ENCODE peak calls at places on chromosomes 13 and 19, in five cellular contexts. F is heart left ventricle, H is cardiac muscle cell, P is stomach, O is mucosa of descending colon. W is an unnamed sample. For H3K4me1, the result is how much of the 10 kb centered on the place peaks cover.

GRCh38 chr19:15631817-15632216 is 8.9 kb upstream of the CYP4F3 start:
- DNase-seq in P (no peak), F (no peak), O (peak), H (no peak), W (no peak)

GRCh38 chr19:16015805-16016173 is 60.5 kb upstream of the TPM4 start:
- DNase-seq in H (no peak), P (no peak), O (no peak), F (no peak), W (no peak)

GRCh38 chr13:62209539-62209938 is 793.9 kb upstream of the PCDH20 start:
- DNase-seq in O (no peak), H (no peak), F (no peak), P (no peak), W (no peak)

GRCh38 chr13:27076411-27076810 is 95.2 kb downstream of the USP12 start:
- DNase-seq in F (no peak), H (no peak), O (no peak), P (no peak), W (no peak)

GRCh38 chr19:38975861-38976271 is 324 bp upstream of the FBXO17 start:
- DNase-seq in F (peak), O (no peak), P (no peak), H (no peak), W (no peak)

GRCh38 chr19:4692275-4693077 is 22.3 kb upstream of the MYDGF start:
- DNase-seq in O (no peak), P (no peak), H (no peak), F (no peak), W (no peak)

GRCh38 chr19:49570997-49571676 is 9.2 kb downstream of the NOSIP start:
- DNase-seq in H (peak), F (no peak), P (peak), O (peak), W (no peak)

GRCh38 chr13:47798906-47799305 is 202.2 kb downstream of the SUCLA2 start:
- DNase-seq in P (no peak), O (no peak), F (no peak), H (peak), W (no peak)

GRCh38 chr19:8387688-8388611 is 2.2 kb upstream of the RAB11B start:
- DNase-seq in F (no peak), H (no peak), O (no peak), P (no peak), W (no peak)

GRCh38 chr19:49570138-49570856 is 10.1 kb downstream of the NOSIP start:
- DNase-seq in H (peak), P (peak), F (peak), O (peak), W (no peak)

GRCh38 chr19:18266863-18267686 is 7.2 kb downstream of the IQCN start:
- DNase-seq in F (no peak), O (no peak), P (no peak), H (no peak), W (no peak)

GRCh38 chr19:48945415-48945814 is 9.3 kb upstream of the BAX start:
- DNase-seq in P (no peak), O (no peak), H (no peak), F (no peak), W (no peak)

GRCh38 chr19:12922959-12923358 is 3.9 kb upstream of the SYCE2 start:
- DNase-seq in H (no peak), F (no peak), O (no peak), P (no peak), W (no peak)

DNA sequence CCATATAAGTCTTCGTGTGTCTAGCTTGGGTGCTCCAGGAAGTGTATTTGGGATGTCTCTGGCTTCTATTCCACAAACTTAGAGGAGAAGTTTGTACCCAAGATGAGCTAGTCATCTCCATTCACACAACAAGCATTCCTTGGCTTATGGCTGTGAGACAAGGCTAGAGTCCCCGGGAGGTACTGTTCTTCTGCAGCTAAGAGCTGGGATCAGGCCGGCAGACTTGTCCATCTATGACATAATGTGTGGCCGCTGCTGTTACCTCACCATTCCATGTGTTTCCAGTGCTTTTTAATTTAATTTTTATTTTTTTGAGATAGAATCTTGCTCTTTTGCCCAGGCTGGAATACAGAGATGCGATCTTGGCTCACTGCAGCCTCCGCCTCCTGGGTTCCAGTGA is 20.7 kb downstream of the GATAD2A start:
- DNase-seq in H (no peak), F (no peak), P (no peak), O (no peak), W (no peak)
- H3K4me1 ChIP-seq in H (under half), F (under half), P (half or more), O (under half), W (under half)

DNA sequence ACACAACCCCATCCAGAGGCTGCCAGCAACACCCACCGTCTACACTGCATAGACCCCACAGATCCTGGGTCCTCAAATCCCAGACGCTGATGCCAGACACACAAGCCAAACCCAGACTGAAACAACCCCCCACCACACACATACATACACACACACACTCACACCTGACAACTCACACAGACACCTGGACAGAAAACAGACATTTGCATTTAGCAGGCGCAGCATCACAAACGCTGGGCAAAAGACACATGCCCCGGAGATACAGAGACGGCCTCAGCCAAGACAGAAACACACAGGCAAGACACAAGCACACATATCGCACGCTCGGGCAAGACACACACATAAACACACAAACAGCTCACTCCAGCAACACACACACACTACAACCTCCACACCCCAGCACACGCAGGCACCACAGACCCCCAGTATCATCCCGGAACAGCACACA is 1.3 kb downstream of the BBC3 start:
- DNase-seq in O (peak), P (no peak), F (no peak), H (no peak), W (no peak)
- H3K4me1 ChIP-seq in O (under half), P (half or more), F (under half), H (under half), W (under half)

GRCh38 chr13:99385940-99386339 is 78.7 kb upstream of the GPR183 start:
- DNase-seq in H (no peak), O (no peak), F (no peak), P (no peak), W (no peak)
- H3K4me1 ChIP-seq in H (under half), O (under half), F (under half), P (under half), W (under half)

GRCh38 chr19:43739419-43739818 is 15.3 kb downstream of the SMG9 start:
- DNase-seq in H (no peak), P (peak), O (peak), F (no peak), W (no peak)

GRCh38 chr19:43738780-43739211 is 16.0 kb downstream of the SMG9 start:
- DNase-seq in H (no peak), F (no peak), O (peak), P (peak), W (no peak)

GRCh38 chr19:43739836-43740235 is 14.9 kb downstream of the SMG9 start:
- DNase-seq in O (peak), H (no peak), F (no peak), P (peak), W (no peak)

GRCh38 chr19:43741075-43741840 is 13.5 kb downstream of the SMG9 start:
- DNase-seq in F (peak), P (no peak), O (no peak), H (no peak), W (no peak)

GRCh38 chr19:43743059-43743458 is 11.7 kb downstream of the SMG9 start:
- DNase-seq in P (no peak), O (no peak), H (no peak), F (no peak), W (no peak)
- H3K4me1 ChIP-seq in P (under half), O (under half), H (under half), F (under half), W (under half)

DNA sequence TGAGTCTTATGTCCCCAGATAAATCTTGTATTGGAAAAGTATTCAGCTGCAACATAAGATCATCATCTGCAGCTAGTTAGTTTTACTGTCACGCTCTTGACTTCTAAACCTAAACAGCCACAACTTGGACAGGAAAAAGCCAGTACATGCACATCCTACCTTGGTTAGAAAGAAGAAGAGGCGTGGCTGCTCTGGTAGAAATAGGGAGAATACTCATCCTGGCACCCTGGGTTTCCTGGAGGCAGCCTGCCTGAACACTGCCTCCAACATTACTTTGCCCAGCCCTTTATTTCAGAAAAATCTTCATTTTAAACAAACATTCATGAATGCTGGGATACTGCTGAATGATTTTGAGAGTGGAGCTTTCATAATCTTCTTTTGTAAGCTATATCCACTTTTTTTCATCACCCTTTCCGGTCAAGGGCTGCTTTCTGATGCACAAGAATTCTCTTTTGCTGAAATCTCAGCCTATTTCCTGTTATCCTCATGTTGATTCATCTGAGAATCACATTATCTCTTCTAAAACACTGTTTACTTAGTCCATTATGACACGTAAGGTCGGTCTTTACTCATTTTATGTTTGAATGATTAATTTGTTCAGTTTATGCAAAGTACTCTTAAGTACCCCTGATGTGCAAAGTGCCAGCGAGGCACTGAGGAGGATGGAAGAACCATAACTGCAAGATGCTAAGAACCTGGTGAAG is 55.2 kb downstream of the STARD13 start:
- DNase-seq in H (no peak), P (no peak), F (no peak), O (no peak), W (no peak)
- H3K4me1 ChIP-seq in H (half or more), P (under half), F (half or more), O (under half), W (under half)

GRCh38 chr13:102291587-102292218 is 110.1 kb downstream of the FGF14 start:
- DNase-seq in P (no peak), F (no peak), O (no peak), H (no peak), W (no peak)
- H3K4me1 ChIP-seq in P (under half), F (under half), O (under half), H (under half), W (under half)

DNA sequence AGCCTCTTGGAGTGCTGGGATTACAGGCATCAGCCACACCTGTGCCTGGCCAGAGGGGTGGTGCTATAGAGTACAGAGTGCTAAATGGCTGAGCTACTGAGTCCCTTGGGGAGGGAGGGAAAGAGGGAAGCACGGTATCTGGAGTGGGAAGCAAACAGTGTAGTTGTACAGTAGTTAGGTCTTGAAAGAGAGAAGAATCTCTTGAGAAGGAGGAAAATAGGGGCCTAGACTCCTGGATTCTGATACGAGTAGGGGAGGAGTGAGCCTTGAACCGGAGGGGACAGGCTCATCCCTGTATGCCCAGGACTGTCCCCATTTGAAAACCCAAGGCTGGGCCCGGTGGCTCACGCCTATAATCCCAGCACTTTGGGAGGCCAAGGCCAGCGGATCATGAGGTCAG is 5.1 kb downstream of the MYADM start:
- DNase-seq in F (no peak), H (no peak), P (no peak), O (no peak), W (no peak)
- H3K4me1 ChIP-seq in F (under half), H (under half), P (half or more), O (under half), W (under half)